ENCODE peak calls at places on chromosome 15, in five cellular contexts. One of them, this sample, is unnamed.

GRCh38 chr15:59963925-59964324 is 40.2 kb upstream of the FOXB1 start:
- DNase-seq in hepatocyte: no peak
- DNase-seq in left lung: no peak
- DNase-seq in left ventricle myocardium superior: no peak
- DNase-seq in naive thymus-derived CD4-positive, alpha-beta T cell: no peak
- DNase-seq in this sample: no peak

GRCh38 chr15:33201376-33202189 is 7.1 kb upstream of the FMN1 start:
- DNase-seq in left lung: peak; percentile 62
- DNase-seq in left ventricle myocardium superior: no peak
- DNase-seq in hepatocyte: peak; percentile 81
- DNase-seq in naive thymus-derived CD4-positive, alpha-beta T cell: peak; percentile 11
- DNase-seq in this sample: peak; percentile 75

GRCh38 chr15:41285285-41285684 is 47.1 kb downstream of the OIP5 start:
- DNase-seq in left lung: no peak
- DNase-seq in left ventricle myocardium superior: no peak
- DNase-seq in naive thymus-derived CD4-positive, alpha-beta T cell: no peak
- DNase-seq in hepatocyte: no peak
- DNase-seq in this sample: no peak

GRCh38 chr15:77500986-77501385 is 80.3 kb downstream of the HMG20A start:
- DNase-seq in hepatocyte: no peak
- DNase-seq in left lung: no peak
- DNase-seq in naive thymus-derived CD4-positive, alpha-beta T cell: no peak
- DNase-seq in left ventricle myocardium superior: no peak
- DNase-seq in this sample: no peak

GRCh38 chr15:47340576-47340920 is 376.8 kb upstream of the SEMA6D start:
- DNase-seq in left ventricle myocardium superior: no peak
- DNase-seq in naive thymus-derived CD4-positive, alpha-beta T cell: no peak
- DNase-seq in left lung: no peak
- DNase-seq in hepatocyte: no peak
- DNase-seq in this sample: no peak

GRCh38 chr15:67758610-67759300 is 66.6 kb upstream of the SKOR1 start:
- DNase-seq in left lung: no peak
- DNase-seq in naive thymus-derived CD4-positive, alpha-beta T cell: peak; percentile 64
- DNase-seq in hepatocyte: no peak
- DNase-seq in left ventricle myocardium superior: no peak
- DNase-seq in this sample: no peak

GRCh38 chr15:57159767-57160166 is 216.5 kb upstream of the CGNL1 start:
- DNase-seq in left ventricle myocardium superior: no peak
- DNase-seq in naive thymus-derived CD4-positive, alpha-beta T cell: no peak
- DNase-seq in left lung: no peak
- DNase-seq in hepatocyte: no peak
- DNase-seq in this sample: no peak

GRCh38 chr15:40266828-40267304 is 16.0 kb downstream of the ANKRD63 start:
- DNase-seq in hepatocyte: peak; percentile 76
- DNase-seq in left ventricle myocardium superior: no peak
- DNase-seq in left lung: peak; percentile 88
- DNase-seq in naive thymus-derived CD4-positive, alpha-beta T cell: no peak
- DNase-seq in this sample: peak; percentile 65

GRCh38 chr15:91752081-91752810 is 101.3 kb upstream of the SLCO3A1 start:
- DNase-seq in hepatocyte: no peak
- DNase-seq in left ventricle myocardium superior: no peak
- DNase-seq in naive thymus-derived CD4-positive, alpha-beta T cell: no peak
- DNase-seq in left lung: no peak
- DNase-seq in this sample: no peak

GRCh38 chr15:71752604-71753289 is 57.6 kb upstream of the NR2E3 start:
- DNase-seq in naive thymus-derived CD4-positive, alpha-beta T cell: no peak
- DNase-seq in left ventricle myocardium superior: no peak
- DNase-seq in hepatocyte: peak; percentile 74
- DNase-seq in left lung: no peak
- DNase-seq in this sample: no peak

GRCh38 chr15:67859331-67859946 is 19.6 kb upstream of the RNU6-1 start:
- DNase-seq in left lung: no peak
- DNase-seq in left ventricle myocardium superior: no peak
- DNase-seq in hepatocyte: no peak
- DNase-seq in naive thymus-derived CD4-positive, alpha-beta T cell: no peak
- DNase-seq in this sample: no peak

GRCh38 chr15:45242289-45242688 is 9.7 kb upstream of the SLC28A2 start:
- DNase-seq in left lung: no peak
- DNase-seq in left ventricle myocardium superior: no peak
- DNase-seq in hepatocyte: no peak
- DNase-seq in naive thymus-derived CD4-positive, alpha-beta T cell: no peak
- DNase-seq in this sample: no peak

GRCh38 chr15:62875626-62876021 is 166.9 kb upstream of the TPM1 start:
- DNase-seq in naive thymus-derived CD4-positive, alpha-beta T cell: no peak
- DNase-seq in hepatocyte: no peak
- DNase-seq in left ventricle myocardium superior: no peak
- DNase-seq in left lung: no peak
- DNase-seq in this sample: no peak

GRCh38 chr15:83065431-83065830 is 1.6 kb downstream of the BTBD1 start:
- DNase-seq in left ventricle myocardium superior: no peak
- DNase-seq in naive thymus-derived CD4-positive, alpha-beta T cell: no peak
- DNase-seq in left lung: no peak
- DNase-seq in hepatocyte: no peak
- DNase-seq in this sample: no peak

GRCh38 chr15:74373731-74374647 is 6.5 kb upstream of the CYP11A1 start:
- DNase-seq in hepatocyte: peak; percentile 95
- DNase-seq in left ventricle myocardium superior: peak; percentile 95
- DNase-seq in left lung: peak; percentile 92
- DNase-seq in naive thymus-derived CD4-positive, alpha-beta T cell: peak; percentile 91
- DNase-seq in this sample: peak; percentile 93

GRCh38 chr15:68982002-68982401 is 32.5 kb upstream of the NOX5 start:
- DNase-seq in hepatocyte: no peak
- DNase-seq in left ventricle myocardium superior: no peak
- DNase-seq in left lung: no peak
- DNase-seq in naive thymus-derived CD4-positive, alpha-beta T cell: no peak
- DNase-seq in this sample: no peak

GRCh38 chr15:63133786-63134185 is 12.1 kb downstream of the LACTB start:
- DNase-seq in naive thymus-derived CD4-positive, alpha-beta T cell: no peak
- DNase-seq in left lung: no peak
- DNase-seq in left ventricle myocardium superior: no peak
- DNase-seq in hepatocyte: no peak
- DNase-seq in this sample: no peak

GRCh38 chr15:101841656-101842055 is 29.7 kb downstream of the OR4F15 start:
- DNase-seq in left lung: no peak
- DNase-seq in hepatocyte: no peak
- DNase-seq in naive thymus-derived CD4-positive, alpha-beta T cell: no peak
- DNase-seq in left ventricle myocardium superior: no peak
- DNase-seq in this sample: no peak

GRCh38 chr15:88060383-88060782 is 196.2 kb downstream of the NTRK3 start:
- DNase-seq in left ventricle myocardium superior: no peak
- DNase-seq in naive thymus-derived CD4-positive, alpha-beta T cell: no peak
- DNase-seq in left lung: no peak
- DNase-seq in hepatocyte: no peak
- DNase-seq in this sample: no peak

GRCh38 chr15:70478251-70478990 is 284.9 kb downstream of the UACA start:
- DNase-seq in left ventricle myocardium superior: peak; percentile 51
- DNase-seq in left lung: peak; percentile 60
- DNase-seq in naive thymus-derived CD4-positive, alpha-beta T cell: no peak
- DNase-seq in hepatocyte: no peak
- DNase-seq in this sample: peak; percentile 31

GRCh38 chr15:73944161-73945099 is 18.2 kb downstream of the LOXL1 start:
- DNase-seq in left ventricle myocardium superior: peak; percentile 37
- DNase-seq in left lung: no peak
- DNase-seq in naive thymus-derived CD4-positive, alpha-beta T cell: no peak
- DNase-seq in hepatocyte: no peak
- DNase-seq in this sample: no peak

GRCh38 chr15:30990451-30991300 is 752 bp downstream of the MTMR10 start:
- DNase-seq in hepatocyte: no peak
- DNase-seq in left lung: no peak
- DNase-seq in left ventricle myocardium superior: no peak
- DNase-seq in naive thymus-derived CD4-positive, alpha-beta T cell: no peak
- DNase-seq in this sample: no peak

GRCh38 chr15:65494066-65494465 is 23.4 kb downstream of the DPP8 start:
- DNase-seq in naive thymus-derived CD4-positive, alpha-beta T cell: no peak
- DNase-seq in hepatocyte: no peak
- DNase-seq in left ventricle myocardium superior: no peak
- DNase-seq in left lung: no peak
- DNase-seq in this sample: no peak

GRCh38 chr15:48623456-48623855 is 22.1 kb downstream of the FBN1 start:
- DNase-seq in left ventricle myocardium superior: no peak
- DNase-seq in left lung: no peak
- DNase-seq in hepatocyte: no peak
- DNase-seq in naive thymus-derived CD4-positive, alpha-beta T cell: no peak
- DNase-seq in this sample: no peak

GRCh38 chr15:58873267-58873666 is 60.2 kb downstream of the SLTM start:
- DNase-seq in left lung: no peak
- DNase-seq in naive thymus-derived CD4-positive, alpha-beta T cell: no peak
- DNase-seq in left ventricle myocardium superior: no peak
- DNase-seq in hepatocyte: no peak
- DNase-seq in this sample: no peak

GRCh38 chr15:59632714-59633113 is 21.1 kb downstream of the GCNT3 start:
- DNase-seq in naive thymus-derived CD4-positive, alpha-beta T cell: no peak
- DNase-seq in hepatocyte: peak; percentile 18
- DNase-seq in left ventricle myocardium superior: no peak
- DNase-seq in left lung: no peak
- DNase-seq in this sample: no peak

GRCh38 chr15:76393614-76394013 is 57.0 kb downstream of the ISL2 start:
- DNase-seq in hepatocyte: no peak
- DNase-seq in left lung: no peak
- DNase-seq in left ventricle myocardium superior: no peak
- DNase-seq in naive thymus-derived CD4-positive, alpha-beta T cell: no peak
- DNase-seq in this sample: no peak

GRCh38 chr15:75347222-75348033 is 589 bp downstream of the NEIL1 start:
- DNase-seq in left ventricle myocardium superior: peak; percentile 79
- DNase-seq in naive thymus-derived CD4-positive, alpha-beta T cell: peak; percentile 69
- DNase-seq in left lung: peak; percentile 70
- DNase-seq in hepatocyte: peak; percentile 75
- DNase-seq in this sample: peak; percentile 52

GRCh38 chr15:45249125-45249780 is 2.8 kb upstream of the SLC28A2 start:
- DNase-seq in hepatocyte: no peak
- DNase-seq in left lung: no peak
- DNase-seq in left ventricle myocardium superior: no peak
- DNase-seq in naive thymus-derived CD4-positive, alpha-beta T cell: no peak
- DNase-seq in this sample: peak; percentile 39

GRCh38 chr15:29270976-29271375 is 1.4 kb upstream of the NSMCE3 start:
- DNase-seq in left ventricle myocardium superior: no peak
- DNase-seq in left lung: no peak
- DNase-seq in naive thymus-derived CD4-positive, alpha-beta T cell: no peak
- DNase-seq in hepatocyte: no peak
- DNase-seq in this sample: no peak

GRCh38 chr15:60519218-60519617 is 40.3 kb upstream of the ICE2 start:
- DNase-seq in hepatocyte: no peak
- DNase-seq in left lung: no peak
- DNase-seq in naive thymus-derived CD4-positive, alpha-beta T cell: no peak
- DNase-seq in left ventricle myocardium superior: no peak
- DNase-seq in this sample: no peak

GRCh38 chr15:58147151-58147550 is 9.0 kb downstream of the AQP9 start:
- DNase-seq in naive thymus-derived CD4-positive, alpha-beta T cell: no peak
- DNase-seq in hepatocyte: no peak
- DNase-seq in left ventricle myocardium superior: no peak
- DNase-seq in left lung: no peak
- DNase-seq in this sample: no peak

GRCh38 chr15:74022706-74023470 is 28.4 kb downstream of the PML start:
- DNase-seq in left ventricle myocardium superior: no peak
- DNase-seq in naive thymus-derived CD4-positive, alpha-beta T cell: no peak
- DNase-seq in left lung: no peak
- DNase-seq in hepatocyte: no peak
- DNase-seq in this sample: no peak

GRCh38 chr15:75840659-75841058 is 2.6 kb upstream of the UBE2Q2 start:
- DNase-seq in hepatocyte: peak; percentile 75
- DNase-seq in left lung: no peak
- DNase-seq in naive thymus-derived CD4-positive, alpha-beta T cell: no peak
- DNase-seq in left ventricle myocardium superior: no peak
- DNase-seq in this sample: peak; percentile 40

GRCh38 chr15:86336051-86336788 is 256.5 kb downstream of the AGBL1 start:
- DNase-seq in hepatocyte: no peak
- DNase-seq in left lung: no peak
- DNase-seq in left ventricle myocardium superior: no peak
- DNase-seq in naive thymus-derived CD4-positive, alpha-beta T cell: no peak
- DNase-seq in this sample: no peak

GRCh38 chr15:72846027-72846426 is 62.5 kb upstream of the ADPGK start:
- DNase-seq in naive thymus-derived CD4-positive, alpha-beta T cell: no peak
- DNase-seq in left ventricle myocardium superior: no peak
- DNase-seq in hepatocyte: no peak
- DNase-seq in left lung: no peak
- DNase-seq in this sample: no peak

GRCh38 chr15:70561885-70562284 is 201.5 kb downstream of the UACA start:
- DNase-seq in left ventricle myocardium superior: no peak
- DNase-seq in hepatocyte: no peak
- DNase-seq in left lung: no peak
- DNase-seq in naive thymus-derived CD4-positive, alpha-beta T cell: no peak
- DNase-seq in this sample: no peak

GRCh38 chr15:70856884-70857546 is 3.1 kb upstream of the LARP6 start:
- DNase-seq in hepatocyte: peak; percentile 74
- DNase-seq in left lung: peak; percentile 46
- DNase-seq in left ventricle myocardium superior: peak; percentile 77
- DNase-seq in naive thymus-derived CD4-positive, alpha-beta T cell: no peak
- DNase-seq in this sample: peak; percentile 80

This sample was measured in mucosa of gallbladder.